ENCODE peak calls at places on chromosomes 5 and 9, in nine cellular contexts. X is NCI-H1092; B is T-helper 2 cell; O is Right ventricle myocardium superior; L is transverse colon; F is sigmoid colon; V is NCI-H146; K is stimulated activated naive B cell treated with anti-CD40 and anti-IgM and Interleukin-4, amounts not matched to agents 10 μg/mL and 1 μg/mL and 100 μg/mL, for 72 hours; S is germinal center. R is an unnamed sample.

GRCh38 chr5:2752875-2753435 is 1.5 kb upstream of the IRX2 start:
- DNase-seq in X (no peak), B (no peak), O (no peak), L (no peak), F (no peak), V (no peak), K (no peak), S (no peak), R (no peak)

GRCh38 chr5:180105827-180106312 is 34.3 kb upstream of the RNF130 start:
- DNase-seq in X (no peak), B (no peak), O (no peak), L (no peak), F (no peak), V (no peak), K (no peak), S (no peak), R (no peak)

GRCh38 chr9:69798737-69799136 is 21.9 kb upstream of the CFAP95 start:
- DNase-seq in X (no peak), B (no peak), O (no peak), L (no peak), F (no peak), V (no peak), K (no peak), S (no peak), R (no peak)

GRCh38 chr5:167573274-167574127 is 717.9 kb upstream of the WWC1 start:
- DNase-seq in X (no peak), B (no peak), O (no peak), L (no peak), F (no peak), V (peak; percentile 14), K (no peak), S (no peak), R (no peak)

GRCh38 chr5:104652271-104652861 is 1089.8 kb upstream of the NUDT12 start:
- DNase-seq in X (no peak), B (no peak), O (no peak), L (no peak), F (no peak), V (no peak), K (no peak), S (no peak), R (no peak)

GRCh38 chr9:99071313-99072039 is 33.4 kb upstream of the TGFBR1 start:
- DNase-seq in X (no peak), B (no peak), O (no peak), L (no peak), F (no peak), V (no peak), K (no peak), S (no peak), R (no peak)

GRCh38 chr5:61254969-61255555 is 77.0 kb upstream of the ZSWIM6 start:
- DNase-seq in X (no peak), B (no peak), O (no peak), L (no peak), F (no peak), V (no peak), K (no peak), S (no peak), R (no peak)

GRCh38 chr5:74865799-74866652 is at the start of gene FAM169A:
- DNase-seq in X (no peak), B (peak; percentile 61), O (peak; percentile 45), L (peak; percentile 51), F (no peak), V (peak; percentile 63), K (peak; percentile 28), S (peak; percentile 41), R (peak; percentile 26)

GRCh38 chr9:128479262-128479661 is 23.5 kb downstream of the ODF2 start:
- DNase-seq in X (no peak), B (no peak), O (no peak), L (no peak), F (no peak), V (no peak), K (no peak), S (no peak), R (no peak)

GRCh38 chr5:67360047-67360446 is 163.4 kb upstream of the CD180 start:
- DNase-seq in X (no peak), B (peak; percentile 3), O (no peak), L (no peak), F (no peak), V (no peak), K (no peak), S (no peak), R (no peak)

GRCh38 chr9:131545003-131545785 is at the start of gene PRRT1B:
- DNase-seq in X (peak; percentile 50), B (no peak), O (no peak), L (peak; percentile 89), F (no peak), V (peak; percentile 80), K (no peak), S (no peak), R (no peak)

GRCh38 chr5:149181702-149182101 is 40.4 kb downstream of the ABLIM3 start:
- DNase-seq in X (no peak), B (no peak), O (no peak), L (no peak), F (no peak), V (no peak), K (no peak), S (no peak), R (no peak)

GRCh38 chr5:65926276-65926761 is at the start of gene ERBIN:
- DNase-seq in X (peak; percentile 27), B (peak; percentile 81), O (peak; percentile 87), L (peak; percentile 90), F (peak; percentile 92), V (peak; percentile 71), K (peak; percentile 50), S (peak; percentile 66), R (peak; percentile 86)

GRCh38 chr9:129964901-129965734 is 77.9 kb downstream of the FNBP1 start:
- DNase-seq in X (no peak), B (no peak), O (no peak), L (no peak), F (peak; percentile 73), V (no peak), K (no peak), S (no peak), R (no peak)

GRCh38 chr9:72675586-72675985 is 154.2 kb downstream of the TMC1 start:
- DNase-seq in X (no peak), B (no peak), O (no peak), L (no peak), F (no peak), V (no peak), K (no peak), S (no peak), R (no peak)

GRCh38 chr9:100669968-100670367 is 92.1 kb downstream of the CAVIN4 start:
- DNase-seq in X (peak; percentile 13), B (no peak), O (no peak), L (no peak), F (no peak), V (peak; percentile 59), K (no peak), S (no peak), R (no peak)

GRCh38 chr5:39624268-39624886 is 199.6 kb upstream of the DAB2 start:
- DNase-seq in X (no peak), B (no peak), O (no peak), L (peak; percentile 77), F (no peak), V (no peak), K (no peak), S (no peak), R (no peak)

GRCh38 chr5:44538831-44539539 is 149.8 kb upstream of the FGF10 start:
- DNase-seq in X (no peak), B (no peak), O (no peak), L (no peak), F (no peak), V (no peak), K (no peak), S (no peak), R (no peak)

GRCh38 chr5:120007619-120008018 is 378.3 kb downstream of the FAM170A start:
- DNase-seq in X (no peak), B (no peak), O (no peak), L (no peak), F (no peak), V (no peak), K (no peak), S (no peak), R (no peak)

GRCh38 chr5:132013006-132013689 is 1.7 kb upstream of the ACSL6 start:
- DNase-seq in X (no peak), B (no peak), O (no peak), L (peak; percentile 2), F (peak; percentile 38), V (no peak), K (no peak), S (no peak), R (no peak)

GRCh38 chr5:9841516-9841915 is 211.4 kb upstream of the TAS2R1 start:
- DNase-seq in X (no peak), B (no peak), O (no peak), L (no peak), F (no peak), V (no peak), K (no peak), S (no peak), R (no peak)

GRCh38 chr9:113933188-113933587 is 57.1 kb downstream of the ZNF618 start:
- DNase-seq in X (no peak), B (no peak), O (no peak), L (no peak), F (no peak), V (no peak), K (no peak), S (no peak), R (no peak)

GRCh38 chr5:34656001-34656699 is at the start of gene RAI14:
- DNase-seq in X (peak; percentile 25), B (no peak), O (peak; percentile 84), L (peak; percentile 73), F (peak; percentile 94), V (peak; percentile 67), K (peak; percentile 2), S (peak; percentile 14), R (peak; percentile 88)

R was measured in left cardiac atrium.